ENCODE peak calls at places on chromosome 1, in six cellular contexts. T is NCI-H460; M is 8988T; R is dorsolateral prefrontal cortex; W is activated T-cell treated with anti-CD3 and anti-CD28 coated beads, Interleukin-2, amount 50 U/mL, for 48 hours; K is AG09319. C is an unnamed sample.

GRCh38 chr1:92323473-92324453 is 24.9 kb downstream of the RPAP2 start:
- DNase-seq in M (no peak), R (no peak), T (no peak), W (no peak), K (no peak), C (no peak)

GRCh38 chr1:230359992-230360391 is 66.1 kb downstream of the PGBD5 start:
- DNase-seq in W (no peak), T (no peak), K (peak), R (no peak), M (no peak), C (no peak)

GRCh38 chr1:8903410-8903809 is 24.9 kb upstream of the ENO1 start:
- DNase-seq in R (no peak), T (no peak), W (no peak), K (no peak), M (no peak), C (no peak)

GRCh38 chr1:5513891-5514515 is 478.2 kb downstream of the NPHP4 start:
- DNase-seq in K (no peak), R (no peak), M (no peak), W (no peak), T (no peak), C (no peak)

GRCh38 chr1:50704126-50704525 is 255.9 kb downstream of the FAF1 start:
- DNase-seq in M (no peak), T (peak), R (no peak), K (peak), W (no peak), C (no peak)

GRCh38 chr1:166859597-166859996 is 16.5 kb downstream of the TADA1 start:
- DNase-seq in M (no peak), K (no peak), T (no peak), W (no peak), R (no peak), C (no peak)

GRCh38 chr1:180343931-180344406 is 113.9 kb downstream of the LHX4 start:
- DNase-seq in R (peak), T (no peak), K (no peak), W (no peak), M (no peak), C (peak)

GRCh38 chr1:235072096-235072495 is 56.5 kb downstream of the TOMM20 start:
- DNase-seq in R (no peak), K (no peak), T (no peak), M (no peak), W (no peak), C (no peak)

GRCh38 chr1:34176830-34177613 is at the start of gene C1orf94:
- DNase-seq in R (no peak), W (no peak), K (no peak), M (no peak), T (no peak), C (no peak)

GRCh38 chr1:69269491-69269890 is 298.2 kb upstream of the LRRC7 start:
- DNase-seq in T (no peak), W (no peak), K (no peak), M (no peak), R (no peak), C (no peak)

GRCh38 chr1:214584805-214585766 is 17.9 kb upstream of the CENPF start:
- DNase-seq in M (no peak), W (no peak), R (no peak), T (peak), K (no peak), C (no peak)